ENCODE peak calls at places on chromosome 1, in four cellular contexts. One of them, this sample, is unnamed.
A peak's percentile ranks its signal among the peaks of the same experiment; 100 is the strongest.

GRCh38 chr1:207805841-207806421 is 54.1 kb downstream of the CD46 start:
- DNase-seq in K562: peak; percentile 88
- DNase-seq in Panc1: no peak
- DNase-seq in HepG2: no peak
- DNase-seq in this sample: no peak

GRCh38 chr1:7218210-7218832 is 433.1 kb downstream of the CAMTA1 start:
- DNase-seq in HepG2: peak; percentile 44
- DNase-seq in Panc1: no peak
- DNase-seq in K562: peak; percentile 70
- DNase-seq in this sample: peak; percentile 51

GRCh38 chr1:109579496-109579895 is 31.1 kb downstream of the GNAI3 start:
- DNase-seq in K562: no peak
- DNase-seq in HepG2: no peak
- DNase-seq in Panc1: no peak
- DNase-seq in this sample: no peak

GRCh38 chr1:89657886-89658285 is 25.0 kb downstream of the LRRC8C start:
- DNase-seq in HepG2: no peak
- DNase-seq in Panc1: no peak
- DNase-seq in K562: no peak
- DNase-seq in this sample: no peak

GRCh38 chr1:227459977-227460376 is 103.4 kb upstream of the ZNF678 start:
- DNase-seq in HepG2: no peak
- DNase-seq in Panc1: no peak
- DNase-seq in K562: no peak
- DNase-seq in this sample: no peak

GRCh38 chr1:115314111-115314510 is 23.9 kb downstream of the NGF start:
- DNase-seq in HepG2: no peak
- DNase-seq in K562: no peak
- DNase-seq in Panc1: no peak
- DNase-seq in this sample: no peak

GRCh38 chr1:26471498-26472329 is 526 bp upstream of the HMGN2 start:
- DNase-seq in K562: peak; percentile 55
- DNase-seq in HepG2: no peak
- DNase-seq in Panc1: peak; percentile 35
- DNase-seq in this sample: peak; percentile 31

GRCh38 chr1:17363351-17363750 is 8.6 kb upstream of the PADI6 start:
- DNase-seq in Panc1: no peak
- DNase-seq in K562: no peak
- DNase-seq in HepG2: no peak
- DNase-seq in this sample: no peak

GRCh38 chr1:183841550-183841949 is 36.6 kb downstream of the RGL1 start:
- DNase-seq in K562: no peak
- DNase-seq in HepG2: no peak
- DNase-seq in Panc1: no peak
- DNase-seq in this sample: no peak

GRCh38 chr1:46070164-46070814 is 62.1 kb downstream of the PIK3R3 start:
- DNase-seq in K562: no peak
- DNase-seq in Panc1: no peak
- DNase-seq in HepG2: peak; percentile 3
- DNase-seq in this sample: no peak

GRCh38 chr1:220013497-220013896 is 32.8 kb downstream of the EPRS1 start:
- DNase-seq in Panc1: no peak
- DNase-seq in HepG2: no peak
- DNase-seq in K562: no peak
- DNase-seq in this sample: no peak

GRCh38 chr1:162678439-162678838 is 46.2 kb downstream of the DDR2 start:
- DNase-seq in K562: no peak
- DNase-seq in HepG2: peak; percentile 9
- DNase-seq in Panc1: peak; percentile 54
- DNase-seq in this sample: peak; percentile 34

GRCh38 chr1:32701421-32701911 is 1.1 kb downstream of the SYNC start:
- DNase-seq in K562: no peak
- DNase-seq in HepG2: no peak
- DNase-seq in Panc1: no peak
- DNase-seq in this sample: no peak

GRCh38 chr1:34701326-34702129 is 53.3 kb upstream of the GJB5 start:
- DNase-seq in HepG2: no peak
- DNase-seq in K562: no peak
- DNase-seq in Panc1: no peak
- DNase-seq in this sample: no peak

GRCh38 chr1:80656628-80657019 is 1144.1 kb upstream of the ADGRL2 start:
- DNase-seq in K562: no peak
- DNase-seq in Panc1: no peak
- DNase-seq in HepG2: peak; percentile 16
- DNase-seq in this sample: no peak

GRCh38 chr1:46345281-46345680 is 4.7 kb downstream of the NSUN4 start:
- DNase-seq in Panc1: no peak
- DNase-seq in K562: no peak
- DNase-seq in HepG2: peak; percentile 45
- DNase-seq in this sample: no peak

GRCh38 chr1:52753169-52753568 is 26.9 kb downstream of the ZYG11B start:
- DNase-seq in K562: no peak
- DNase-seq in Panc1: no peak
- DNase-seq in HepG2: no peak
- DNase-seq in this sample: no peak

GRCh38 chr1:67815303-67816095 is 17.8 kb downstream of the GNG12 start:
- DNase-seq in Panc1: no peak
- DNase-seq in HepG2: no peak
- DNase-seq in K562: no peak
- DNase-seq in this sample: no peak

GRCh38 chr1:155037043-155037442 is 3.4 kb downstream of the DCST1 start:
- DNase-seq in HepG2: no peak
- DNase-seq in Panc1: no peak
- DNase-seq in K562: no peak
- DNase-seq in this sample: no peak

GRCh38 chr1:211639500-211640361 is 35.7 kb downstream of the NEK2 start:
- DNase-seq in HepG2: peak; percentile 78
- DNase-seq in Panc1: no peak
- DNase-seq in K562: no peak
- DNase-seq in this sample: no peak

GRCh38 chr1:6241887-6242740 is 1.9 kb upstream of the HES3 start:
- DNase-seq in Panc1: no peak
- DNase-seq in HepG2: no peak
- DNase-seq in K562: peak; percentile 38
- DNase-seq in this sample: no peak

GRCh38 chr1:55727010-55727409 is 511.8 kb upstream of the USP24 start:
- DNase-seq in K562: no peak
- DNase-seq in HepG2: no peak
- DNase-seq in Panc1: no peak
- DNase-seq in this sample: no peak

GRCh38 chr1:89563957-89564604 is 39.5 kb downstream of the LRRC8B start:
- DNase-seq in Panc1: no peak
- DNase-seq in K562: no peak
- DNase-seq in HepG2: no peak
- DNase-seq in this sample: no peak

GRCh38 chr1:32454726-32455125 is 10.1 kb upstream of the ZBTB8B start:
- DNase-seq in K562: no peak
- DNase-seq in HepG2: peak; percentile 35
- DNase-seq in Panc1: no peak
- DNase-seq in this sample: no peak

GRCh38 chr1:166479052-166479631 is 312.3 kb upstream of the FAM78B start:
- DNase-seq in HepG2: peak; percentile 30
- DNase-seq in Panc1: peak; percentile 22
- DNase-seq in K562: peak; percentile 61
- DNase-seq in this sample: peak; percentile 21

GRCh38 chr1:27598902-27599528 is 4.9 kb downstream of the AHDC1 start:
- DNase-seq in HepG2: no peak
- DNase-seq in Panc1: no peak
- DNase-seq in K562: peak; percentile 79
- DNase-seq in this sample: no peak

GRCh38 chr1:52678961-52679897 is 18.9 kb downstream of the COA7 start:
- DNase-seq in K562: no peak
- DNase-seq in HepG2: no peak
- DNase-seq in Panc1: no peak
- DNase-seq in this sample: no peak

GRCh38 chr1:157472959-157473358 is 79.4 kb downstream of the FCRL5 start:
- DNase-seq in HepG2: no peak
- DNase-seq in K562: no peak
- DNase-seq in Panc1: no peak
- DNase-seq in this sample: no peak

GRCh38 chr1:69409731-69410456 is 157.8 kb upstream of the LRRC7 start:
- DNase-seq in HepG2: no peak
- DNase-seq in K562: no peak
- DNase-seq in Panc1: no peak
- DNase-seq in this sample: no peak

GRCh38 chr1:109821221-109821669 is 57.5 kb upstream of the EPS8L3 start:
- DNase-seq in K562: no peak
- DNase-seq in HepG2: no peak
- DNase-seq in Panc1: no peak
- DNase-seq in this sample: no peak

GRCh38 chr1:9100471-9101043 is 28.3 kb downstream of the GPR157 start:
- DNase-seq in HepG2: peak; percentile 82
- DNase-seq in K562: no peak
- DNase-seq in Panc1: no peak
- DNase-seq in this sample: no peak

GRCh38 chr1:11026052-11026451 is 13.6 kb downstream of the TARDBP start:
- DNase-seq in K562: no peak
- DNase-seq in Panc1: no peak
- DNase-seq in HepG2: no peak
- DNase-seq in this sample: no peak

GRCh38 chr1:67060811-67061218 is 6.9 kb upstream of the SLC35D1 start:
- DNase-seq in K562: no peak
- DNase-seq in HepG2: peak; percentile 54
- DNase-seq in Panc1: peak; percentile 84
- DNase-seq in this sample: peak; percentile 68

GRCh38 chr1:205543351-205544305 is 39.2 kb downstream of the CDK18 start:
- DNase-seq in HepG2: peak; percentile 62
- DNase-seq in K562: peak; percentile 51
- DNase-seq in Panc1: peak; percentile 42
- DNase-seq in this sample: no peak

GRCh38 chr1:5939268-5940060 is 52.8 kb downstream of the NPHP4 start:
- DNase-seq in Panc1: no peak
- DNase-seq in K562: no peak
- DNase-seq in HepG2: no peak
- DNase-seq in this sample: no peak

GRCh38 chr1:10738125-10738746 is 58.2 kb downstream of the CASZ1 start:
- DNase-seq in K562: no peak
- DNase-seq in HepG2: no peak
- DNase-seq in Panc1: no peak
- DNase-seq in this sample: no peak

GRCh38 chr1:26049531-26050254 is 3.8 kb upstream of the SLC30A2 start:
- DNase-seq in HepG2: no peak
- DNase-seq in K562: no peak
- DNase-seq in Panc1: no peak
- DNase-seq in this sample: no peak

GRCh38 chr1:179092896-179093461 is 11.1 kb downstream of the TOR3A start:
- DNase-seq in K562: no peak
- DNase-seq in Panc1: no peak
- DNase-seq in HepG2: no peak
- DNase-seq in this sample: no peak

GRCh38 chr1:201170533-201171062 is 16.3 kb upstream of the TMEM9 start:
- DNase-seq in HepG2: peak; percentile 99
- DNase-seq in K562: peak; percentile 100
- DNase-seq in Panc1: peak; percentile 73
- DNase-seq in this sample: peak; percentile 92
- TF ChIP-seq TCF7L2 in HepG2: no peak
- TF ChIP-seq TCF7L2 in K562: no peak
- TF ChIP-seq TCF7L2 in Panc1: no peak
- TF ChIP-seq TCF7L2 in this sample: peak; percentile 47

GRCh38 chr1:149887456-149888159 is 11.8 kb upstream of the BOLA1 start:
- DNase-seq in K562: peak; percentile 75
- DNase-seq in HepG2: peak; percentile 98
- DNase-seq in Panc1: peak; percentile 95
- DNase-seq in this sample: peak; percentile 98

GRCh38 chr1:149886396-149887195 is 12.8 kb upstream of the BOLA1 start:
- DNase-seq in HepG2: peak; percentile 99
- DNase-seq in Panc1: peak; percentile 99
- DNase-seq in K562: peak; percentile 85
- DNase-seq in this sample: peak; percentile 99

GRCh38 chr1:149885364-149886111 is 13.8 kb upstream of the BOLA1 start:
- DNase-seq in Panc1: peak; percentile 78
- DNase-seq in HepG2: peak; percentile 88
- DNase-seq in K562: peak; percentile 54
- DNase-seq in this sample: peak; percentile 73

GRCh38 chr1:149888160-149888998 is 11.0 kb upstream of the BOLA1 start:
- DNase-seq in HepG2: peak; percentile 76
- DNase-seq in Panc1: no peak
- DNase-seq in K562: peak; percentile 75
- DNase-seq in this sample: peak; percentile 88

GRCh38 chr1:149888999-149889289 is 10.4 kb upstream of the BOLA1 start:
- DNase-seq in HepG2: no peak
- DNase-seq in Panc1: no peak
- DNase-seq in K562: no peak
- DNase-seq in this sample: no peak
- TF ChIP-seq TCF7L2 in HepG2: no peak
- TF ChIP-seq TCF7L2 in Panc1: no peak
- TF ChIP-seq TCF7L2 in K562: no peak
- TF ChIP-seq TCF7L2 in this sample: no peak

DNA sequence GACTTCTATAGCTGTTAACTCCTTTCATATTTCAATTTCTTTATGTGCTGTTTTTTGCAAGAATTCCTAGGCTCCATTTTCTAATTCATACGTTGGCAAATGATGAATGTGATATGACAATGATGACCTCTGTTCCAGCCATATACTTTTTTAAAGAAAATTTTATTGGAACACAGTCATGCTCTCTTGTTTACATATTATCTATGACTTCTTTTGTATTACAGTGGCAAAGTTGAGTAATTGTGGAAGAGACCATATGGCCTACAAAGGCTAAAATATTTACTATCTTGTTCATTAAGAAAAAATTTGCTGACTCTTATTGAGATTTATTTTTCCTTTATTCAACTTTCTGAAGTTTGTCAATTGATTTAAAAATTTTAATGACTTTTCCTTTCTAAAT is 7.1 kb downstream of the IFI44L start:
- DNase-seq in K562: no peak
- DNase-seq in HepG2: no peak
- DNase-seq in Panc1: no peak
- DNase-seq in this sample: no peak
- TF ChIP-seq TCF7L2 in K562: no peak
- TF ChIP-seq TCF7L2 in HepG2: no peak
- TF ChIP-seq TCF7L2 in Panc1: no peak
- TF ChIP-seq TCF7L2 in this sample: no peak

GRCh38 chr1:21084111-21084510 is 92.6 kb downstream of the EIF4G3 start:
- DNase-seq in HepG2: no peak
- DNase-seq in Panc1: no peak
- DNase-seq in K562: no peak
- DNase-seq in this sample: no peak

GRCh38 chr1:21077085-21077484 is 99.6 kb downstream of the EIF4G3 start:
- DNase-seq in K562: no peak
- DNase-seq in Panc1: no peak
- DNase-seq in HepG2: no peak
- DNase-seq in this sample: no peak

DNA sequence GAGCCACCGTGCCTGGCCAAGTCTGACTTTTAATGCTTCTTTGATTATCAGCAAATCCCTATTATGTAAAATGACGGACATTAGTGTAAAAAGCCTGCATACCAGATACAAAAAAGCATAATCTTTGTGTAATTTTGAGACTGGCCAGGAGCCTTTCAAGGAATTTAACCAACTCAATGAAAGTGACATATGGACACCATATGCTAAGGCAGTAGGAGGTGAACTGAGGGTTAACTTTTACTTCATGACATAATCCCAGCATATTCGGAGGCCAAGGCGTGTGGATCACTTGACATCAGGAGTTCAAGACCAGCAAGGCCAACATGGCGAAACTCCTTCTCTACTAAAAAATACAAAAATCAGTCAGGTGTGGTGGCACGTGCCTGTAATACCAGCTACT is 94.6 kb downstream of the EIF4G3 start:
- DNase-seq in HepG2: no peak
- DNase-seq in Panc1: no peak
- DNase-seq in K562: no peak
- DNase-seq in this sample: no peak
- TF ChIP-seq TCF7L2 in HepG2: no peak
- TF ChIP-seq TCF7L2 in Panc1: no peak
- TF ChIP-seq TCF7L2 in K562: no peak
- TF ChIP-seq TCF7L2 in this sample: no peak

This sample was measured in HCT116.